ENCODE peak calls at places on chromosomes 13 and 19, in six cellular contexts. X is body of pancreas; S is stimulated activated CD4-positive, alpha-beta T cell treated with anti-CD3 and anti-CD28 coated beads, Interleukin-2, amount 100 ng/mL, for 48 hours; R is mammary epithelial cell; Y is NCI-H1436; G is AG08395. B is an unnamed sample.

GRCh38 chr13:42066542-42066941 is 18.1 kb downstream of the DGKH start:
- DNase-seq in X (no peak), S (no peak), R (no peak), Y (no peak), G (peak), B (no peak)

GRCh38 chr13:112255550-112256120 is 120.5 kb upstream of the SPACA7 start:
- DNase-seq in X (no peak), S (no peak), R (no peak), Y (no peak), G (no peak), B (no peak)

GRCh38 chr19:46487802-46488445 is 7.7 kb downstream of the PNMA8B start:
- DNase-seq in X (peak), S (peak), R (peak), Y (peak), G (peak), B (peak)

GRCh38 chr13:96294930-96295657 is 205.2 kb downstream of the HS6ST3 start:
- DNase-seq in X (no peak), S (no peak), R (no peak), Y (no peak), G (no peak), B (no peak)

GRCh38 chr19:45485301-45486077 is 11.4 kb downstream of the RTN2 start:
- DNase-seq in X (peak), S (peak), R (peak), Y (peak), G (peak), B (peak)

GRCh38 chr19:29031216-29031615 is 181.7 kb downstream of the UQCRFS1 start:
- DNase-seq in X (no peak), S (no peak), R (no peak), Y (no peak), G (no peak), B (no peak)

GRCh38 chr13:91369432-91369831 is 21.9 kb downstream of the MIR17HG start:
- DNase-seq in X (no peak), S (no peak), R (no peak), Y (no peak), G (peak), B (no peak)

GRCh38 chr19:5718579-5719273 is 1.2 kb downstream of the LONP1 start:
- DNase-seq in X (no peak), S (peak), R (peak), Y (peak), G (peak), B (peak)

GRCh38 chr19:55376381-55376933 is at the start of gene TMEM190:
- DNase-seq in X (no peak), S (no peak), R (peak), Y (no peak), G (no peak), B (no peak)

GRCh38 chr19:18282021-18282787 is 782 bp upstream of the JUND start:
- DNase-seq in X (no peak), S (no peak), R (no peak), Y (no peak), G (peak), B (no peak)

GRCh38 chr13:74465279-74465678 is 331.1 kb upstream of the KLF12 start:
- DNase-seq in X (no peak), S (no peak), R (no peak), Y (no peak), G (no peak), B (no peak)

GRCh38 chr13:66845393-66845792 is 384.7 kb downstream of the PCDH9 start:
- DNase-seq in X (no peak), S (no peak), R (no peak), Y (no peak), G (no peak), B (no peak)

GRCh38 chr13:114067381-114067885 is 65.0 kb downstream of the RASA3 start:
- DNase-seq in X (no peak), S (no peak), R (peak), Y (no peak), G (peak), B (no peak)

GRCh38 chr19:1624458-1624857 is 19.2 kb upstream of the UQCR11 start:
- DNase-seq in X (no peak), S (peak), R (no peak), Y (peak), G (peak), B (peak)

GRCh38 chr13:23570099-23570926 is at the start of gene TNFRSF19:
- DNase-seq in X (peak), S (no peak), R (peak), Y (no peak), G (peak), B (peak)

GRCh38 chr13:84810781-84811180 is 928.5 kb upstream of the SLITRK1 start:
- DNase-seq in X (no peak), S (no peak), R (no peak), Y (no peak), G (no peak), B (no peak)

GRCh38 chr13:111575719-111576118 is 255.3 kb downstream of the TEX29 start:
- DNase-seq in X (no peak), S (no peak), R (no peak), Y (no peak), G (no peak), B (no peak)

GRCh38 chr19:29665826-29666633 is 769 bp downstream of the PLEKHF1 start:
- DNase-seq in X (no peak), S (no peak), R (peak), Y (no peak), G (peak), B (no peak)

GRCh38 chr13:70171151-70171550 is 62.9 kb upstream of the KLHL1 start:
- DNase-seq in X (no peak), S (no peak), R (peak), Y (peak), G (no peak), B (no peak)

GRCh38 chr13:47216176-47216822 is 319.4 kb upstream of the HTR2A start:
- DNase-seq in X (no peak), S (no peak), R (peak), Y (no peak), G (peak), B (no peak)

GRCh38 chr13:113548171-113548641 is 36.3 kb upstream of the TFDP1 start:
- DNase-seq in X (peak), S (no peak), R (no peak), Y (no peak), G (peak), B (no peak)

GRCh38 chr13:66996503-66996902 is 233.6 kb downstream of the PCDH9 start:
- DNase-seq in X (no peak), S (no peak), R (no peak), Y (no peak), G (no peak), B (no peak)

GRCh38 chr13:94947392-94947791 is 235.0 kb upstream of the SOX21 start:
- DNase-seq in X (no peak), S (no peak), R (no peak), Y (peak), G (no peak), B (no peak)

GRCh38 chr19:45124021-45124420 is 31.0 kb downstream of the PPP1R37 start:
- DNase-seq in X (no peak), S (no peak), R (no peak), Y (no peak), G (no peak), B (no peak)

GRCh38 chr19:39518975-39519374 is 4.0 kb downstream of the SELENOV start:
- DNase-seq in X (no peak), S (no peak), R (no peak), Y (no peak), G (no peak), B (no peak)

GRCh38 chr19:34669305-34669704 is 7.7 kb downstream of the SCGB2B2 start:
- DNase-seq in X (peak), S (no peak), R (no peak), Y (no peak), G (no peak), B (no peak)

GRCh38 chr13:94632227-94632980 is 30.7 kb downstream of the GPR180 start:
- DNase-seq in X (no peak), S (no peak), R (no peak), Y (no peak), G (no peak), B (no peak)

GRCh38 chr13:106565127-106565775 is 2.7 kb downstream of the ARGLU1 start:
- DNase-seq in X (no peak), S (no peak), R (no peak), Y (no peak), G (no peak), B (no peak)

GRCh38 chr13:30857636-30858035 is 48.4 kb upstream of the MEDAG start:
- DNase-seq in X (no peak), S (no peak), R (no peak), Y (no peak), G (no peak), B (no peak)